ENCODE peak calls at places on chromosomes 11 and 22, in four cellular contexts. One of them, this sample, is unnamed.

GRCh38 chr22:42905217-42905616 is 48.1 kb upstream of the ARFGAP3 start:
- DNase-seq in coronary artery: no peak
- DNase-seq in kidney: no peak
- DNase-seq in ovary: no peak
- DNase-seq in this sample: no peak

GRCh38 chr11:119297938-119298337 is 19.0 kb downstream of the MCAM start:
- DNase-seq in kidney: no peak
- DNase-seq in ovary: no peak
- DNase-seq in coronary artery: no peak
- DNase-seq in this sample: no peak

GRCh38 chr11:108703916-108704315 is 39.0 kb downstream of the DDX10 start:
- DNase-seq in coronary artery: no peak
- DNase-seq in ovary: no peak
- DNase-seq in kidney: no peak
- DNase-seq in this sample: no peak

GRCh38 chr11:2750601-2751522 is 51.1 kb upstream of the KCNQ1OT1 start:
- DNase-seq in coronary artery: no peak
- DNase-seq in ovary: peak
- DNase-seq in kidney: peak
- DNase-seq in this sample: no peak

GRCh38 chr11:76291576-76292526 is 85.5 kb upstream of the WNT11 start:
- DNase-seq in ovary: no peak
- DNase-seq in kidney: no peak
- DNase-seq in coronary artery: no peak
- DNase-seq in this sample: no peak

GRCh38 chr22:36286096-36286957 is 33.4 kb downstream of the APOL1 start:
- DNase-seq in coronary artery: peak
- DNase-seq in ovary: peak
- DNase-seq in kidney: peak
- DNase-seq in this sample: no peak

GRCh38 chr11:6259638-6260019 is at the start of gene CCKBR:
- DNase-seq in ovary: no peak
- DNase-seq in kidney: peak
- DNase-seq in coronary artery: no peak
- DNase-seq in this sample: no peak

GRCh38 chr11:34978236-34979191 is 62.1 kb downstream of the PDHX start:
- DNase-seq in coronary artery: no peak
- DNase-seq in kidney: no peak
- DNase-seq in ovary: no peak
- DNase-seq in this sample: no peak

GRCh38 chr11:64591257-64592233 is 525 bp downstream of the SLC22A12 start:
- DNase-seq in ovary: no peak
- DNase-seq in coronary artery: no peak
- DNase-seq in kidney: peak
- DNase-seq in this sample: no peak

GRCh38 chr11:131278472-131278871 is 91.9 kb upstream of the NTM start:
- DNase-seq in kidney: no peak
- DNase-seq in ovary: no peak
- DNase-seq in coronary artery: no peak
- DNase-seq in this sample: no peak

GRCh38 chr11:69649576-69649900 is 8.6 kb downstream of the CCND1 start:
- DNase-seq in kidney: peak
- DNase-seq in coronary artery: no peak
- DNase-seq in ovary: no peak
- DNase-seq in this sample: no peak

GRCh38 chr11:65279713-65280459 is 18.1 kb downstream of the POLA2 start:
- DNase-seq in ovary: peak
- DNase-seq in kidney: no peak
- DNase-seq in coronary artery: peak
- DNase-seq in this sample: peak

GRCh38 chr11:115912484-115912945 is 408.3 kb upstream of the CADM1 start:
- DNase-seq in ovary: no peak
- DNase-seq in kidney: no peak
- DNase-seq in coronary artery: no peak
- DNase-seq in this sample: no peak
- TF ChIP-seq CTCF in ovary: no peak
- TF ChIP-seq CTCF in kidney: no peak
- TF ChIP-seq CTCF in coronary artery: no peak
- TF ChIP-seq CTCF in this sample: peak

DNA sequence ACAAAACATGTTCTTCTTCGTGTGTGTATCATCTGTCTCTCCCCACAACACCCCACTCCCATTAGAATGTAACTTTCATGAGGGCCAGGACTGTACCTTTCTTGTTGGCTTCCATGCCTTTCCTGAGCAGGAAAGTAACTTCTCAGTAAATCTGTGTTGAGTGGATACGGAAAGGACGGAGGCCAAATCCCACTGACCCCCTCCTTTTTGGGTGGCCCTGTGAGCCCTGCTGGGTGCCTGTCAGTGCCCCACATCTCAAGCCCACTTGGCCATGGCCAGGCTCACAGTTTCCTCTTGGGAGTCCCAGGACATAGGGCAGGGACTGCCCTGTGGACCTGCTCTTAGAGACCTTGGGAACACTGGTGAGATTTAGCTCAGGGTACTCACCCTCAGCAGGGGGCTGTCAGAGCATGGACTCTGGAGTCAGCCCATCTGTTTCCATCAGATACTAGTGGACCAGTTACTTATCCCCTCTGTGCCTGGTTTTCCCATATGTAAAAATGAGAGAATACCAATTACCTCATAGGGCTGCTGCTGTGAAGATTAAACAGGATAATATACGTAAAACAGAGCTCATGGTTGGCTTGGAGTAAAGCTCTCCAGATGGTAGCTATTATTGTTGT is 1.1 kb upstream of the C11orf96 start:
- DNase-seq in ovary: peak
- DNase-seq in coronary artery: no peak
- DNase-seq in kidney: no peak
- DNase-seq in this sample: no peak
- H3K4me3 ChIP-seq in ovary: peak
- H3K4me3 ChIP-seq in coronary artery: peak
- H3K4me3 ChIP-seq in kidney: peak
- H3K4me3 ChIP-seq in this sample: peak

GRCh38 chr11:70799386-70799785 is 401.1 kb downstream of the CTTN start:
- DNase-seq in kidney: no peak
- DNase-seq in ovary: no peak
- DNase-seq in coronary artery: no peak
- DNase-seq in this sample: no peak

GRCh38 chr11:70802185-70802584 is 403.9 kb downstream of the CTTN start:
- DNase-seq in coronary artery: no peak
- DNase-seq in kidney: no peak
- DNase-seq in ovary: no peak
- DNase-seq in this sample: no peak

GRCh38 chr11:70790671-70791300 is 392.5 kb downstream of the CTTN start:
- DNase-seq in ovary: no peak
- DNase-seq in kidney: no peak
- DNase-seq in coronary artery: no peak
- DNase-seq in this sample: no peak

GRCh38 chr11:70798296-70798695 is 400.0 kb downstream of the CTTN start:
- DNase-seq in kidney: no peak
- DNase-seq in coronary artery: no peak
- DNase-seq in ovary: no peak
- DNase-seq in this sample: no peak

GRCh38 chr11:70796601-70797000 is 398.3 kb downstream of the CTTN start:
- DNase-seq in ovary: no peak
- DNase-seq in kidney: no peak
- DNase-seq in coronary artery: no peak
- DNase-seq in this sample: no peak
- TF ChIP-seq CTCF in ovary: no peak
- TF ChIP-seq CTCF in kidney: no peak
- TF ChIP-seq CTCF in coronary artery: no peak
- TF ChIP-seq CTCF in this sample: no peak

GRCh38 chr22:46779023-46779422 is 16.6 kb downstream of the TBC1D22A start:
- DNase-seq in kidney: no peak
- DNase-seq in coronary artery: no peak
- DNase-seq in ovary: no peak
- DNase-seq in this sample: no peak

GRCh38 chr22:46776876-46777608 is 14.6 kb downstream of the TBC1D22A start:
- DNase-seq in coronary artery: no peak
- DNase-seq in ovary: no peak
- DNase-seq in kidney: no peak
- DNase-seq in this sample: no peak

GRCh38 chr22:46775789-46776485 is 13.5 kb downstream of the TBC1D22A start:
- DNase-seq in ovary: no peak
- DNase-seq in kidney: peak
- DNase-seq in coronary artery: no peak
- DNase-seq in this sample: no peak

GRCh38 chr22:46776486-46776826 is 14.0 kb downstream of the TBC1D22A start:
- DNase-seq in kidney: no peak
- DNase-seq in coronary artery: no peak
- DNase-seq in ovary: no peak
- DNase-seq in this sample: no peak

GRCh38 chr22:46777609-46777970 is 15.1 kb downstream of the TBC1D22A start:
- DNase-seq in kidney: peak
- DNase-seq in ovary: no peak
- DNase-seq in coronary artery: no peak
- DNase-seq in this sample: no peak
- H3K4me3 ChIP-seq in kidney: no peak
- H3K4me3 ChIP-seq in ovary: no peak
- H3K4me3 ChIP-seq in coronary artery: no peak
- H3K4me3 ChIP-seq in this sample: no peak

DNA sequence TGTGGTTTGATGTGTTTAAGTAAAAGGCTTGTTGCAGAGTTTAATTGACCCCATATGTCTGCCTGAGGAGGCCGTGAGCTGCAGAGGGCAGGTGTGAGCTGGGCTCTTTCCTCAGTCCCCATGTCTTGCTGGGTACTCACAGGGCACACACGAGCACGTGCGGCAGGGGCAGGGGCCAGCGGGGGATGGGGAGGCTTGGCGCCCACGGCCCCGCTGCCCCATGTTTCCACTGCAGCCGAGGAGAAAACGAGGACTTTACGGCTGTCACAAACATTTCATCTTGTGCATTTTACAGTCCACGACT is 24.7 kb upstream of the CCDC188 start:
- DNase-seq in ovary: no peak
- DNase-seq in coronary artery: no peak
- DNase-seq in kidney: no peak
- DNase-seq in this sample: no peak
- TF ChIP-seq CTCF in ovary: no peak
- TF ChIP-seq CTCF in coronary artery: no peak
- TF ChIP-seq CTCF in kidney: no peak
- TF ChIP-seq CTCF in this sample: no peak

DNA sequence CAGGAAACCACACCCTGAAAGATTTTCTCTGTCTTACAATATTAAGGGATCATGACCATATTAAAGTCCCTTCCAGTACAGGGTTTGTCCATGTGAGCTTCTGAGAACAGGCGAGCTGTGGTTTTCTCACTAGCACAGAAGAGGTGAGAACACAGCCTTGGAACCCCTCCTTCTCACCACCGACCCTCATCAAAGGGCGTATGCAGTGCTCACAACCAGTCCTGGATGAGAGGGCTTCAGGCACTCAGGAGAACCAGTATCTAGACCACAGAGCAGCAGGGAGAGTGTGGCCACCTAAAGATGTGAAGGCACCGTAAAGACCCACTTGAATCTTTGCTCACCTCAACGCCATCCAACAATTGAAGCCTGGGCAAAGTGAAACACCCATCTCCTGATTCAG is 397.0 kb downstream of the ETS1 start:
- DNase-seq in kidney: no peak
- DNase-seq in ovary: no peak
- DNase-seq in coronary artery: no peak
- DNase-seq in this sample: no peak
- H3K4me3 ChIP-seq in kidney: no peak
- H3K4me3 ChIP-seq in ovary: no peak
- H3K4me3 ChIP-seq in coronary artery: no peak
- H3K4me3 ChIP-seq in this sample: no peak

DNA sequence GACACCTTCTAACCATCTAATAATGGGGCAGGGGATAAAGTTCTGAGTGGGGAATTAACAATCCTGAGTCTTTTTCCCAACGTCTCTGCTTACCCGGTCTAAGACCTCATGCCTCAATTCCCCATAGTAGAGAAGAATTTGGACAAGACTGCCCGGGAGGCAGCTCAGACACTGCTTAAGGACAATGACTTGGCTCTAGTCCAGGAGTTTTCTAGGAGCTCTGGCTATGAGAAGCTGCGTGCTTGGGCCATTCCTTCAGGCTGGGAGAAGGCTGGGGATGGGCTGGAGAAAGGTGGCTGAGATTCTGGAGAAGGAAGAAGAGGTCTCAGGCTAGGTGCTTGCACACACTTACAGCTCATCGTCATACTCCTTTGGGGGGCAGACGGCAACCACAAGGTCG is 19.8 kb upstream of the ABCC8 start:
- DNase-seq in coronary artery: no peak
- DNase-seq in ovary: no peak
- DNase-seq in kidney: peak
- DNase-seq in this sample: no peak
- TF ChIP-seq CTCF in coronary artery: no peak
- TF ChIP-seq CTCF in ovary: no peak
- TF ChIP-seq CTCF in kidney: no peak
- TF ChIP-seq CTCF in this sample: no peak

This sample was measured in AG04449.